ENCODE peak calls at places on chromosomes 5 and 9, in eight cellular contexts. H is GM10248, A is HuH-7.5, Z is EH, S is midbrain, J is NCI-H187, M is HepG2, L is ELR. Q is an unnamed sample.

GRCh38 chr5:56659991-56660390 is 155.4 kb upstream of the MAP3K1 start:
- DNase-seq in L (no peak), A (no peak), J (no peak), M (no peak), H (no peak), Z (no peak), S (peak), Q (no peak)

GRCh38 chr9:106017198-106017740 is 322.9 kb downstream of the TMEM38B start:
- DNase-seq in L (no peak), H (no peak), M (no peak), J (no peak), S (no peak), A (no peak), Z (no peak), Q (no peak)

GRCh38 chr5:55160493-55161209 is 680 bp downstream of the GPX8 start:
- DNase-seq in S (no peak), J (no peak), Z (peak), L (peak), H (no peak), A (no peak), M (no peak), Q (peak)

GRCh38 chr5:124907098-124907644 is 160.7 kb upstream of the ZNF608 start:
- DNase-seq in A (no peak), S (no peak), M (no peak), Z (no peak), J (no peak), L (no peak), H (no peak), Q (no peak)

GRCh38 chr5:77971965-77972544 is 195.9 kb upstream of the TBCA start:
- DNase-seq in M (no peak), H (no peak), Z (peak), A (no peak), J (no peak), L (no peak), S (no peak), Q (no peak)

GRCh38 chr5:45774528-45774927 is 78.3 kb upstream of the HCN1 start:
- DNase-seq in S (no peak), J (no peak), A (no peak), M (no peak), L (peak), H (no peak), Z (no peak), Q (no peak)

GRCh38 chr5:1948111-1948510 is 65.4 kb upstream of the IRX4 start:
- DNase-seq in M (no peak), A (no peak), L (no peak), J (no peak), H (no peak), Z (no peak), S (no peak), Q (no peak)

GRCh38 chr5:133109655-133110483 is 58.1 kb downstream of the HSPA4 start:
- DNase-seq in M (no peak), S (no peak), L (no peak), H (no peak), Z (peak), A (no peak), J (no peak), Q (no peak)

GRCh38 chr5:139182528-139183296 is 15.5 kb downstream of the SIL1 start:
- DNase-seq in Z (no peak), S (no peak), M (no peak), H (no peak), A (no peak), J (no peak), L (no peak), Q (no peak)

GRCh38 chr9:104795857-104796256 is 31.9 kb downstream of the NIPSNAP3B start:
- DNase-seq in H (no peak), S (no peak), Z (no peak), L (no peak), M (no peak), J (peak), A (no peak), Q (no peak)

GRCh38 chr5:8829322-8830029 is 716.4 kb downstream of the SEMA5A start:
- DNase-seq in H (no peak), J (no peak), L (peak), A (no peak), M (no peak), Z (peak), S (no peak), Q (peak)

GRCh38 chr9:134400283-134400682 is 74.0 kb downstream of the RXRA start:
- DNase-seq in J (no peak), S (no peak), A (no peak), Z (no peak), H (no peak), M (no peak), L (no peak), Q (no peak)

GRCh38 chr5:107666051-107666655 is 4.6 kb downstream of the EFNA5 start:
- DNase-seq in S (no peak), Z (no peak), H (no peak), L (no peak), J (no peak), A (no peak), M (no peak), Q (no peak)

GRCh38 chr5:98664736-98665135 is 108.7 kb upstream of the RGMB start:
- DNase-seq in J (no peak), S (no peak), M (no peak), L (no peak), Z (no peak), A (no peak), H (no peak), Q (no peak)

Q was measured in astrocyte.